ENCODE peak calls at places on chromosomes 4 and X, in ten cellular contexts. W is SK-N-SH, D is GM23338, V is suprapubic skin, R is transverse colon, G is H1, X is stomach, E is Panc1, I is breast epithelium, A is K562. L is an unnamed sample. For H3K4me1, the result is how much of the 10 kb centered on the place peaks cover.

GRCh38 chrX:102934624-102935023 is 2.4 kb upstream of the RAB40AL start:
- DNase-seq in W (peak), D (peak), V (no peak), R (peak), G (peak), X (peak), E (peak), I (no peak), A (peak), L (no peak)

GRCh38 chrX:42606591-42606990 is 171.4 kb downstream of the PPP1R2C start:
- DNase-seq in W (no peak), D (no peak), V (no peak), R (no peak), G (no peak), X (no peak), E (no peak), I (no peak), A (no peak), L (no peak)

GRCh38 chr4:102466298-102466697 is 34.9 kb upstream of the NFKB1 start:
- DNase-seq in W (no peak), D (no peak), V (no peak), R (no peak), G (no peak), X (no peak), E (no peak), I (no peak), A (no peak), L (no peak)

GRCh38 chrX:48086119-48086518 is 14.7 kb upstream of the ZNF630 start:
- DNase-seq in W (no peak), D (no peak), V (no peak), R (no peak), G (no peak), X (no peak), E (no peak), I (no peak), A (no peak), L (no peak)

GRCh38 chrX:130771648-130772312 is 131.2 kb downstream of the ENOX2 start:
- DNase-seq in W (no peak), D (no peak), V (no peak), R (no peak), G (no peak), X (no peak), E (no peak), I (no peak), A (no peak), L (no peak)

GRCh38 chr4:69089388-69089787 is 6.9 kb upstream of the UGT2B7 start:
- DNase-seq in W (no peak), D (no peak), V (no peak), R (no peak), G (no peak), X (no peak), E (no peak), I (no peak), A (no peak), L (no peak)

GRCh38 chr4:119046263-119046662 is 89.4 kb upstream of the MYOZ2 start:
- DNase-seq in W (no peak), D (no peak), V (no peak), R (no peak), G (no peak), X (peak), E (no peak), I (peak), A (no peak), L (no peak)

GRCh38 chr4:152735918-152736305 is 43.6 kb downstream of the TIGD4 start:
- DNase-seq in W (no peak), D (no peak), V (no peak), R (no peak), G (no peak), X (no peak), E (no peak), I (no peak), A (no peak), L (peak)

GRCh38 chr4:77264826-77265225 is 107.8 kb downstream of the CCNG2 start:
- DNase-seq in W (no peak), D (no peak), V (no peak), R (no peak), G (no peak), X (no peak), E (no peak), I (no peak), A (no peak), L (no peak)

GRCh38 chr4:48191758-48192157 is 57.7 kb upstream of the TXK start:
- DNase-seq in W (no peak), D (no peak), V (no peak), R (no peak), G (no peak), X (no peak), E (no peak), I (no peak), A (no peak), L (no peak)

GRCh38 chrX:41596586-41596985 is 92.2 kb upstream of the GPR34 start:
- DNase-seq in W (no peak), D (no peak), V (no peak), R (no peak), G (no peak), X (no peak), E (no peak), I (no peak), A (no peak), L (no peak)

GRCh38 chrX:154652311-154653047 is 900 bp downstream of the CTAG2 start:
- DNase-seq in W (no peak), D (no peak), V (no peak), R (no peak), G (no peak), X (no peak), E (no peak), I (no peak), A (no peak), L (no peak)

GRCh38 chr4:148643851-148644250 is 201.6 kb upstream of the NR3C2 start:
- DNase-seq in W (no peak), D (no peak), V (no peak), R (no peak), G (no peak), X (no peak), E (no peak), I (no peak), A (no peak), L (no peak)

GRCh38 chr4:143306788-143307187 is 29.9 kb upstream of the GAB1 start:
- DNase-seq in W (no peak), D (no peak), V (no peak), R (no peak), G (no peak), X (no peak), E (no peak), I (no peak), A (no peak), L (no peak)

GRCh38 chrX:50072110-50072509 is 128.7 kb downstream of the AKAP4 start:
- DNase-seq in W (no peak), D (no peak), V (no peak), R (no peak), G (no peak), X (no peak), E (no peak), I (no peak), A (no peak), L (no peak)

GRCh38 chrX:118502121-118502794 is 6.6 kb downstream of the DOCK11 start:
- DNase-seq in W (no peak), D (no peak), V (no peak), R (no peak), G (no peak), X (no peak), E (no peak), I (no peak), A (no peak), L (no peak)
- H3K27ac ChIP-seq in W (no peak), D (no peak), V (no peak), R (no peak), G (no peak), X (no peak), E (no peak), I (no peak), A (peak), L (peak)

GRCh38 chr4:10083861-10084641 is 32.5 kb downstream of the WDR1 start:
- DNase-seq in W (peak), D (no peak), V (peak), R (peak), G (no peak), X (peak), E (no peak), I (no peak), A (no peak), L (no peak)
- TF ChIP-seq POLR2AphosphoS5 in W (no peak), D (no peak), V (no peak), R (no peak), G (no peak), X (no peak), E (no peak), I (no peak), A (peak), L (no peak)

GRCh38 chr4:87444741-87445140 is 22.4 kb downstream of the NUDT9 start:
- DNase-seq in W (no peak), D (no peak), V (no peak), R (no peak), G (no peak), X (no peak), E (no peak), I (no peak), A (no peak), L (no peak)
- H3K4me1 ChIP-seq in W (under half), D (under half), V (under half), R (under half), G (under half), X (under half), E (under half), I (under half), A (under half), L (under half)

DNA sequence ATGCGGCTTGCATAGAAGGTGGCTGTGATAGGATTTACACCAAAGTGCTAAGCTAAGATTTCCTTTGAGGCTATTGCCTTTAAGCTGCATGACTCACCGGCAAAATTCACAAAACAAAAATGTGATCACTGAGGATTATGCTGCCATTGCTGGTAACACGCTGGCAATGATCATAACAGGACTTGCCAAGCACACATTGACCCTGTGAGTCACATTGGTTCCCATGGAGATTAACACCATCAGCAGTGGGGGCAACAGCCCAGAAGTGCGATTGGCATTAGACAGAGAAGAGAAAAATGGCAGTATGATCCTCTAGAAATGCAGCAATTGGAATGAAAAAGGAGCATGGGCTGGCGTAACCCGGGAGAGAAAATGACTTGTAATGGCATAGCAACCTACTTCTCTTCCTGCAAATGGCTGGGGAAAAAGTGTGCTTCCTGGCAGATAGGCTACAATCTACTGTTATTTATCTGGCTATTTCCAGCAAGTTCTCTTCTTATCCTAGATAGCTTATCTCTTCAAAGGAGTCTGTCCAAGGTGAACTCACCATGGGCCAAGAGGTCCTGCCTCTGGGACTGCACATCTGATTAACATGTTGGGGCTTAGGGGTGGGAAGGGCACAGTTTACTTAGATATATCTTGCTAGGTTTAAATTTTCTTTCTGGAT is 314.2 kb upstream of the IGFBP7 start:
- DNase-seq in W (no peak), D (no peak), V (no peak), R (no peak), G (no peak), X (no peak), E (no peak), I (no peak), A (no peak), L (no peak)
- H3K27ac ChIP-seq in W (peak), D (no peak), V (no peak), R (no peak), G (no peak), X (no peak), E (no peak), I (no peak), A (no peak), L (peak)

GRCh38 chr4:105472871-105473339 is 957 bp downstream of the PPA2 start:
- DNase-seq in W (peak), D (no peak), V (no peak), R (no peak), G (no peak), X (no peak), E (no peak), I (peak), A (peak), L (no peak)
- TF ChIP-seq POLR2AphosphoS5 in W (no peak), D (no peak), V (no peak), R (no peak), G (no peak), X (no peak), E (no peak), I (peak), A (no peak), L (no peak)

GRCh38 chrX:19814778-19815177 is 72.6 kb downstream of the SH3KBP1 start:
- DNase-seq in W (no peak), D (no peak), V (no peak), R (no peak), G (no peak), X (no peak), E (no peak), I (no peak), A (no peak), L (no peak)
- H3K4me1 ChIP-seq in W (under half), D (under half), V (under half), R (under half), G (under half), X (under half), E (under half), I (under half), A (under half), L (under half)

DNA sequence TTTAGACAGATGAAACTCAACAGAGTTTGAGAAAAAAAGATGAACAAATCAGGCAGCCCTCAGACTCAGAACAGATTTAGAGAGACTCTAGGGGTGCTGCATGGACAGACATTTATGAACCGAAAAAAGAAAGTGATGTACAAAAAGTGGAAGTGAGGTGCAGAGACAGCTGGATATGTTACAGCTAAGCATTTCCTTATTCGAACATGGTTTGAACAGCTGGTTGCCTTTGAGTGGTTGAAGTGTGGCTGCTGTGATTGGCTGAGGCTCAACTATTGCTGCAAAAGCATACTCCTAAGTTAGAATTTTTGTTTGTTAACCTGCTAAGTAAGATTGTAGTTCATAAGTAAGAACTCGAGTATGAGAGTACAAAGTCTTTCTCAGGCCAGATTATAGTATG is 331.5 kb upstream of the PABPC4L start:
- DNase-seq in W (no peak), D (no peak), V (no peak), R (no peak), G (no peak), X (no peak), E (no peak), I (no peak), A (no peak), L (no peak)
- H3K27ac ChIP-seq in W (no peak), D (no peak), V (no peak), R (no peak), G (no peak), X (no peak), E (no peak), I (no peak), A (no peak), L (no peak)

GRCh38 chrX:72142094-72142843 is 10.6 kb upstream of the RTL5 start:
- DNase-seq in W (peak), D (peak), V (no peak), R (no peak), G (no peak), X (no peak), E (no peak), I (no peak), A (no peak), L (no peak)
- TF ChIP-seq POLR2AphosphoS5 in W (no peak), D (no peak), V (no peak), R (no peak), G (no peak), X (no peak), E (no peak), I (no peak), A (no peak), L (no peak)

GRCh38 chr4:146186556-146186955 is 11.0 kb downstream of the LSM6 start:
- DNase-seq in W (no peak), D (no peak), V (no peak), R (no peak), G (no peak), X (no peak), E (no peak), I (no peak), A (no peak), L (no peak)

GRCh38 chr4:146190393-146190910 is 14.9 kb downstream of the LSM6 start:
- DNase-seq in W (no peak), D (no peak), V (no peak), R (no peak), G (no peak), X (no peak), E (no peak), I (no peak), A (no peak), L (no peak)

GRCh38 chr4:146194212-146194611 is 18.7 kb downstream of the LSM6 start:
- DNase-seq in W (no peak), D (no peak), V (no peak), R (no peak), G (no peak), X (no peak), E (no peak), I (no peak), A (no peak), L (no peak)

GRCh38 chr4:146193628-146194027 is 18.1 kb downstream of the LSM6 start:
- DNase-seq in W (no peak), D (no peak), V (no peak), R (no peak), G (no peak), X (no peak), E (no peak), I (no peak), A (no peak), L (no peak)

DNA sequence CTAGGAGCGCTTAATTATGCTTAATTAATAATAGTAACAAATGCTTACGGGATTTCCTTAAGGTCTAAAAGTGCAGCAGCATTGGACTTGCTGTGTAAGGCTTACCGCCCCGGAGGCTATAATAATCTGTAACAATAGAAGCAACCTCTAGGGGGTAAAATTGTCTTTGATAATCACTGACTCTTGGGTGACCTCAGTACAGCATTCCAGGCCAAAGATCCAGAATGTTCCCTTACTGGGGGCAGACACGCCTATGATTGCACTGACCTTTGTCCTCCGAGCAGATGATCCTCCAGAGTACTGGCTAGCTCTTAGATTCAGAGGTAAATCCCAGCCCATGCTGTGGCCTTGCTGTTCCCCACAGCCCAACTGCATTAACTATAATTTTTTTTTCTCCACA is 16.5 kb downstream of the LSM6 start:
- DNase-seq in W (no peak), D (peak), V (no peak), R (peak), G (no peak), X (no peak), E (no peak), I (no peak), A (peak), L (no peak)
- H3K4me1 ChIP-seq in W (under half), D (under half), V (under half), R (under half), G (under half), X (under half), E (under half), I (under half), A (under half), L (under half)